ENCODE peak calls at places on chromosomes 13 and 19, in nine cellular contexts. D is foreskin keratinocyte; P is HS-27A; A is BJ; O is lower leg skin; T is HS-5; V is NCI-H1417; F is stimulated activated CD4-positive, alpha-beta T cell treated with anti-CD3 and anti-CD28 coated beads, Interleukin-2, amount 100 ng/mL, for 48 hours; L is GM12865. R is an unnamed sample.
A peak's percentile ranks its signal among the peaks of the same experiment; 100 is the strongest.

GRCh38 chr19:49363265-49364082 is at the start of gene DKKL1:
- DNase-seq in D (peak; percentile 98), P (peak; percentile 100), A (peak; percentile 98), O (peak; percentile 100), T (peak; percentile 97), V (peak; percentile 66), F (peak; percentile 84), L (peak; percentile 89), R (peak; percentile 63)

GRCh38 chr19:48836089-48837017 is at the start of gene HSD17B14:
- DNase-seq in D (no peak), P (peak; percentile 39), A (no peak), O (peak; percentile 93), T (peak; percentile 54), V (no peak), F (no peak), L (no peak), R (no peak)

GRCh38 chr13:45695198-45695730 is 6.9 kb upstream of the CBY2 start:
- DNase-seq in D (no peak), P (no peak), A (no peak), O (no peak), T (no peak), V (no peak), F (peak; percentile 10), L (peak; percentile 86), R (no peak)

GRCh38 chr13:45718063-45718462 is 15.9 kb downstream of the CBY2 start:
- DNase-seq in D (peak; percentile 19), P (no peak), A (no peak), O (no peak), T (no peak), V (peak; percentile 62), F (no peak), L (peak; percentile 74), R (no peak)

GRCh38 chr19:12995596-12996541 is 594 bp downstream of the NFIX start:
- DNase-seq in D (no peak), P (no peak), A (no peak), O (peak; percentile 88), T (no peak), V (no peak), F (no peak), L (no peak), R (no peak)

GRCh38 chr19:44764975-44765948 is 12.4 kb upstream of the CBLC start:
- DNase-seq in D (no peak), P (no peak), A (no peak), O (no peak), T (no peak), V (no peak), F (no peak), L (no peak), R (no peak)

GRCh38 chr13:45749026-45749759 is 47.1 kb downstream of the CBY2 start:
- DNase-seq in D (no peak), P (no peak), A (no peak), O (no peak), T (no peak), V (no peak), F (no peak), L (no peak), R (no peak)

GRCh38 chr13:32849369-32849768 is 166.9 kb upstream of the KL start:
- DNase-seq in D (no peak), P (no peak), A (no peak), O (no peak), T (no peak), V (no peak), F (no peak), L (no peak), R (no peak)

GRCh38 chr13:74187564-74187963 is 53.4 kb upstream of the KLF12 start:
- DNase-seq in D (peak; percentile 73), P (no peak), A (no peak), O (no peak), T (no peak), V (no peak), F (no peak), L (no peak), R (no peak)

GRCh38 chr13:32170841-32171240 is 139.3 kb downstream of the FRY start:
- DNase-seq in D (no peak), P (no peak), A (no peak), O (no peak), T (no peak), V (no peak), F (no peak), L (no peak), R (no peak)

GRCh38 chr13:30395192-30396158 is 26.8 kb upstream of the UBE2L5 start:
- DNase-seq in D (peak; percentile 86), P (peak; percentile 33), A (peak; percentile 84), O (peak; percentile 99), T (peak; percentile 34), V (peak; percentile 73), F (peak; percentile 53), L (peak; percentile 87), R (peak; percentile 83)

GRCh38 chr13:111614009-111614408 is 293.6 kb downstream of the TEX29 start:
- DNase-seq in D (no peak), P (no peak), A (no peak), O (peak; percentile 70), T (no peak), V (no peak), F (no peak), L (no peak), R (no peak)

GRCh38 chr19:46967578-46968018 is 52.0 kb upstream of the NPAS1 start:
- DNase-seq in D (no peak), P (no peak), A (no peak), O (no peak), T (no peak), V (peak; percentile 28), F (no peak), L (peak; percentile 19), R (no peak)

GRCh38 chr13:46168341-46168740 is 13.6 kb downstream of the LCP1 start:
- DNase-seq in D (peak; percentile 77), P (no peak), A (no peak), O (no peak), T (no peak), V (no peak), F (no peak), L (peak; percentile 76), R (no peak)

GRCh38 chr19:920051-920857 is 3.1 kb downstream of the KISS1R start:
- DNase-seq in D (no peak), P (no peak), A (no peak), O (no peak), T (no peak), V (peak; percentile 60), F (peak; percentile 62), L (peak; percentile 74), R (no peak)

GRCh38 chr13:90293793-90294361 is 1053.6 kb upstream of the MIR17HG start:
- DNase-seq in D (no peak), P (no peak), A (no peak), O (no peak), T (no peak), V (no peak), F (no peak), L (no peak), R (no peak)

GRCh38 chr19:45742969-45743368 is 9.7 kb downstream of the MEIOSIN start:
- DNase-seq in D (no peak), P (no peak), A (no peak), O (no peak), T (no peak), V (no peak), F (no peak), L (no peak), R (no peak)

GRCh38 chr19:17540174-17540573 is 15.3 kb upstream of the COLGALT1 start:
- DNase-seq in D (no peak), P (no peak), A (no peak), O (no peak), T (no peak), V (no peak), F (no peak), L (no peak), R (no peak)

GRCh38 chr19:14072535-14073231 is at the start of gene MISP3:
- DNase-seq in D (peak; percentile 37), P (no peak), A (no peak), O (peak; percentile 89), T (no peak), V (peak; percentile 27), F (peak; percentile 41), L (peak; percentile 52), R (no peak)

GRCh38 chr19:6092329-6093286 is 17.7 kb downstream of the RFX2 start:
- DNase-seq in D (peak; percentile 96), P (no peak), A (peak; percentile 82), O (peak; percentile 96), T (no peak), V (peak; percentile 77), F (no peak), L (peak; percentile 41), R (no peak)

GRCh38 chr19:52734340-52734892 is 428 bp downstream of the ZNF611 start:
- DNase-seq in D (peak; percentile 5), P (no peak), A (no peak), O (no peak), T (no peak), V (no peak), F (no peak), L (no peak), R (no peak)

GRCh38 chr19:54315956-54316355 is 3.0 kb upstream of the LILRA5 start:
- DNase-seq in D (no peak), P (no peak), A (no peak), O (peak; percentile 42), T (no peak), V (no peak), F (no peak), L (no peak), R (no peak)

GRCh38 chr13:94765814-94766213 is 53.5 kb upstream of the SOX21 start:
- DNase-seq in D (no peak), P (no peak), A (no peak), O (no peak), T (no peak), V (no peak), F (no peak), L (no peak), R (no peak)

GRCh38 chr13:86087241-86087640 is 288.0 kb upstream of the SLITRK6 start:
- DNase-seq in D (peak; percentile 57), P (no peak), A (no peak), O (no peak), T (peak; percentile 16), V (no peak), F (no peak), L (no peak), R (no peak)

GRCh38 chr13:49307365-49307764 is 59.6 kb downstream of the CDADC1 start:
- DNase-seq in D (no peak), P (no peak), A (no peak), O (no peak), T (no peak), V (no peak), F (no peak), L (no peak), R (no peak)

GRCh38 chr13:35720690-35721554 is 244.4 kb upstream of the MAB21L1 start:
- DNase-seq in D (peak; percentile 35), P (no peak), A (no peak), O (peak; percentile 85), T (no peak), V (peak; percentile 30), F (peak; percentile 33), L (peak; percentile 50), R (no peak)

GRCh38 chr19:35746556-35746955 is 1.1 kb downstream of the PSENEN start:
- DNase-seq in D (no peak), P (no peak), A (no peak), O (no peak), T (no peak), V (no peak), F (no peak), L (no peak), R (no peak)

GRCh38 chr13:75803175-75803611 is 167.1 kb downstream of the LMO7 start:
- DNase-seq in D (no peak), P (no peak), A (no peak), O (no peak), T (no peak), V (no peak), F (no peak), L (peak; percentile 10), R (no peak)

GRCh38 chr13:110006304-110006703 is 219.9 kb upstream of the IRS2 start:
- DNase-seq in D (peak; percentile 87), P (no peak), A (no peak), O (peak; percentile 78), T (no peak), V (no peak), F (no peak), L (no peak), R (no peak)

GRCh38 chr19:39967561-39967960 is 3.4 kb upstream of the PSMC4 start:
- DNase-seq in D (no peak), P (no peak), A (no peak), O (no peak), T (no peak), V (no peak), F (no peak), L (no peak), R (no peak)

GRCh38 chr19:1503089-1503924 is 9.5 kb downstream of the ADAMTSL5 start:
- DNase-seq in D (no peak), P (no peak), A (no peak), O (no peak), T (no peak), V (no peak), F (peak; percentile 78), L (peak; percentile 53), R (no peak)